ENCODE peak calls at places on chromosomes 1 and 21, in ten cellular contexts. U, T, H, B, E, Q, W, D, N and O are unnamed samples.

GRCh38 chr1:119603695-119604094 is 44.4 kb downstream of the ZNF697 start:
- DNase-seq in U (no peak), T (no peak), H (no peak), B (no peak), E (no peak), Q (no peak), W (no peak), D (no peak), N (no peak), O (no peak)

GRCh38 chr1:10713614-10714013 is 82.8 kb downstream of the CASZ1 start:
- DNase-seq in U (no peak), T (no peak), H (no peak), B (no peak), E (no peak), Q (no peak), W (no peak), D (no peak), N (no peak), O (no peak)

GRCh38 chr1:78088015-78088414 is 42.2 kb downstream of the GIPC2 start:
- DNase-seq in U (no peak), T (no peak), H (no peak), B (no peak), E (no peak), Q (no peak), W (no peak), D (no peak), N (peak; percentile 31), O (no peak)

GRCh38 chr1:223700942-223701637 is 11.2 kb upstream of the CAPN2 start:
- DNase-seq in U (peak; percentile 90), T (peak; percentile 90), H (no peak), B (peak; percentile 61), E (no peak), Q (no peak), W (no peak), D (no peak), N (no peak), O (peak; percentile 75)

GRCh38 chr1:40898434-40898900 is 36.3 kb upstream of the CITED4 start:
- DNase-seq in U (no peak), T (no peak), H (peak; percentile 45), B (no peak), E (no peak), Q (no peak), W (no peak), D (no peak), N (peak; percentile 27), O (no peak)

GRCh38 chr1:206809504-206810084 is 37.3 kb upstream of the IL10 start:
- DNase-seq in U (peak; percentile 16), T (no peak), H (peak; percentile 50), B (no peak), E (no peak), Q (no peak), W (no peak), D (peak; percentile 34), N (no peak), O (no peak)

GRCh38 chr1:47348246-47348645 is 14.7 kb downstream of the CMPK1 start:
- DNase-seq in U (no peak), T (no peak), H (no peak), B (no peak), E (no peak), Q (no peak), W (no peak), D (no peak), N (no peak), O (no peak)

GRCh38 chr1:176208034-176208433 is 948 bp upstream of the COP1 start:
- DNase-seq in U (no peak), T (no peak), H (no peak), B (no peak), E (no peak), Q (no peak), W (no peak), D (no peak), N (no peak), O (no peak)

GRCh38 chr21:33023574-33024277 is 2.0 kb upstream of the OLIG2 start:
- DNase-seq in U (no peak), T (no peak), H (no peak), B (peak; percentile 73), E (no peak), Q (no peak), W (peak; percentile 19), D (no peak), N (no peak), O (no peak)

GRCh38 chr1:175844877-175845276 is 101.5 kb upstream of the TNR start:
- DNase-seq in U (no peak), T (no peak), H (no peak), B (no peak), E (no peak), Q (no peak), W (no peak), D (no peak), N (no peak), O (no peak)

GRCh38 chr1:55519937-55520683 is 304.9 kb upstream of the USP24 start:
- DNase-seq in U (no peak), T (no peak), H (no peak), B (no peak), E (no peak), Q (no peak), W (no peak), D (no peak), N (no peak), O (no peak)

GRCh38 chr21:42471716-42472330 is 24.2 kb downstream of the RSPH1 start:
- DNase-seq in U (no peak), T (no peak), H (no peak), B (no peak), E (no peak), Q (no peak), W (no peak), D (peak; percentile 5), N (no peak), O (no peak)

GRCh38 chr1:30877205-30877912 is 31.2 kb downstream of the SDC3 start:
- DNase-seq in U (no peak), T (no peak), H (peak; percentile 37), B (no peak), E (peak; percentile 72), Q (no peak), W (no peak), D (peak; percentile 69), N (no peak), O (peak; percentile 66)

GRCh38 chr1:173202430-173203145 is 4.5 kb downstream of the TNFSF4 start:
- DNase-seq in U (peak; percentile 15), T (peak; percentile 29), H (no peak), B (no peak), E (peak; percentile 71), Q (no peak), W (peak; percentile 8), D (peak; percentile 16), N (no peak), O (no peak)

DNA sequence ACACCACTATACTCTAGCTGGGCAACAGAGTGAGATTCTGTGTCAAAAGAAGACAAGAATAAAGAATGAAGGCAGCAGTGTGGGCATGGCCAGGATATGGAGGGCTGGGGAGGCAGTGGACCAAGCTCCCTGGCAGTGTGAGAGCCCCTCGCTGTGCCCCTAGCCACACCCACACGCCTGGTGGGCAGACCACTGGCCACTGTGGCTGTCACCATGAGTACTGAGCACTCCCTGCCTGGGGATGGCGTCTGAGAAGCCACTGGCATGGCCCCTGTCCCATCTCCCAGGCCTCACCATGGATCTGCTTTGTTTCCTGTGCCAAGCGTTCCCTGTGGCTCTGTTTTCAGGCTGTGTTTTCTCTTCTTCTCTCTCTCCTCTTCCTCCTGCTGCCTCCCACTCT is 51.7 kb downstream of the STUM start:
- DNase-seq in U (no peak), T (no peak), H (no peak), B (no peak), E (no peak), Q (no peak), W (no peak), D (no peak), N (no peak), O (no peak)
- TF ChIP-seq EP300 in U (no peak), T (no peak), H (no peak), B (no peak), E (no peak), Q (no peak), W (no peak), D (no peak), N (no peak), O (no peak)

GRCh38 chr1:174274452-174274851 is 115.1 kb downstream of the RABGAP1L start:
- DNase-seq in U (no peak), T (no peak), H (no peak), B (no peak), E (no peak), Q (no peak), W (no peak), D (no peak), N (no peak), O (no peak)
- H3K4me3 ChIP-seq in U (no peak overlapping the region), T (no peak overlapping the region), H (no peak overlapping the region), B (no peak overlapping the region), E (no peak overlapping the region), Q (no peak overlapping the region), W (no peak overlapping the region), D (no peak overlapping the region), N (no peak overlapping the region), O (no peak overlapping the region)

DNA sequence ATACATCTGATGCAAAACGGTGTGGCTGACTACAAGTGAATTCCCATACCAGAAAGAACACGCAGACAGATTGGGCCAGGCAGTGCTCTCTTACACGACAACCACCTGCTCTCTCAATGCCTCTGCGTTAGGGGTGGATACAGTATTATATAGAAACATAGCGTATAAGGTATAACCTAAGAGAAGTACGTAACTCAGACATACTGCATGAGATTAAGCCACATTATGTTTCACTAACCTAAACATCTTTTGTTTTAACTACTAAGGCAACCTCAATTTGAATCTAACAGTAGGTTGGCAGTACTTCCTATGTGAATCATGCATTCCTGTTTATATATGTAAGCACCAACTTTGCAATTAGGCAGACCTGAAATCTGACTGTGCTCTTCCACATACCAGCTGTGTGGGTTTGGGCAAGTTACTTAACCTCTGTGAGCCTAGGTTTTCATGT is 58.1 kb upstream of the COA6 start:
- DNase-seq in U (no peak), T (no peak), H (no peak), B (no peak), E (no peak), Q (no peak), W (no peak), D (no peak), N (no peak), O (no peak)
- H3K27ac ChIP-seq in U (peak overlapping the region; percentile 56), T (no peak overlapping the region), H (no peak overlapping the region), B (peak overlapping the region; percentile 39), E (no peak overlapping the region), Q (no peak overlapping the region), W (peak overlapping the region; percentile 55), D (no peak overlapping the region), N (no peak overlapping the region), O (no peak overlapping the region)

GRCh38 chr1:207835958-207836357 is 75.0 kb downstream of the CD34 start:
- DNase-seq in U (no peak), T (no peak), H (no peak), B (no peak), E (no peak), Q (no peak), W (no peak), D (no peak), N (no peak), O (no peak)

GRCh38 chr1:207836616-207837352 is 74.1 kb downstream of the CD34 start:
- DNase-seq in U (no peak), T (no peak), H (no peak), B (no peak), E (no peak), Q (no peak), W (no peak), D (no peak), N (no peak), O (no peak)

GRCh38 chr1:207840380-207840779 is 70.5 kb downstream of the CD34 start:
- DNase-seq in U (no peak), T (no peak), H (no peak), B (no peak), E (no peak), Q (no peak), W (no peak), D (no peak), N (no peak), O (no peak)

GRCh38 chr1:207839083-207839413 is 71.9 kb downstream of the CD34 start:
- DNase-seq in U (no peak), T (no peak), H (no peak), B (no peak), E (no peak), Q (no peak), W (no peak), D (no peak), N (no peak), O (no peak)

GRCh38 chr1:207838156-207839082 is 72.5 kb downstream of the CD34 start:
- DNase-seq in U (no peak), T (peak; percentile 58), H (peak; percentile 73), B (no peak), E (no peak), Q (no peak), W (no peak), D (no peak), N (no peak), O (peak; percentile 79)
- TF ChIP-seq EP300 in U (no peak), T (no peak), H (no peak), B (no peak), E (no peak), Q (no peak), W (no peak), D (no peak), N (no peak), O (no peak)